ENCODE peak calls at places on chromosomes 4 and X, in four cellular contexts. Z is nucleus accumbens, M is amygdala, D is coronary artery. A is an unnamed sample.

GRCh38 chr4:54976682-54977081 is 148.7 kb downstream of the KDR start:
- DNase-seq in Z (no peak), M (no peak), D (no peak), A (no peak)

GRCh38 chr4:85793256-85793655 is 318.3 kb downstream of the ARHGAP24 start:
- DNase-seq in Z (no peak), M (no peak), D (no peak), A (no peak)

GRCh38 chr4:168893807-168894206 is 116.2 kb downstream of the CBR4 start:
- DNase-seq in Z (no peak), M (no peak), D (no peak), A (no peak)

GRCh38 chr4:88341227-88342192 is 37.1 kb upstream of the HERC6 start:
- DNase-seq in Z (no peak), M (peak; percentile 7), D (no peak), A (peak; percentile 95)

GRCh38 chr4:147683172-147683571 is 791 bp downstream of the PRMT9 start:
- DNase-seq in Z (no peak), M (peak; percentile 2), D (peak; percentile 75), A (peak; percentile 17)

GRCh38 chr4:76850010-76850441 is 47.9 kb downstream of the SOWAHB start:
- DNase-seq in Z (no peak), M (no peak), D (no peak), A (peak; percentile 98)

GRCh38 chr4:127145001-127145400 is 487.8 kb upstream of the INTU start:
- DNase-seq in Z (no peak), M (no peak), D (no peak), A (no peak)

GRCh38 chr4:92334716-92335350 is 31.1 kb downstream of the GRID2 start:
- DNase-seq in Z (no peak), M (no peak), D (no peak), A (no peak)

GRCh38 chr4:10186228-10187214 is 69.9 kb upstream of the WDR1 start:
- DNase-seq in Z (no peak), M (no peak), D (no peak), A (no peak)

GRCh38 chrX:96684339-96685204 is at the start of gene DIAPH2:
- DNase-seq in Z (peak; percentile 22), M (peak; percentile 58), D (peak; percentile 84), A (peak; percentile 78)

GRCh38 chrX:148146121-148146520 is 165.0 kb downstream of the FMR1NB start:
- DNase-seq in Z (no peak), M (no peak), D (no peak), A (no peak)

GRCh38 chr4:109993116-109993515 is 80.4 kb downstream of the EGF start:
- DNase-seq in Z (no peak), M (no peak), D (no peak), A (no peak)

GRCh38 chr4:184384810-184385557 is 89.4 kb downstream of the IRF2 start:
- DNase-seq in Z (no peak), M (no peak), D (no peak), A (no peak)

GRCh38 chr4:94419956-94420355 is 31.8 kb upstream of the PDLIM5 start:
- DNase-seq in Z (no peak), M (no peak), D (no peak), A (peak; percentile 38)

GRCh38 chr4:98754736-98755135 is 96.3 kb upstream of the TSPAN5 start:
- DNase-seq in Z (no peak), M (no peak), D (no peak), A (no peak)

GRCh38 chr4:134343661-134344060 is 142.1 kb upstream of the PABPC4L start:
- DNase-seq in Z (no peak), M (no peak), D (no peak), A (no peak)

GRCh38 chrX:69988955-69989394 is 60.8 kb downstream of the AWAT2 start:
- DNase-seq in Z (no peak), M (no peak), D (no peak), A (no peak)

GRCh38 chr4:101954351-101954750 is 163.8 kb downstream of the BANK1 start:
- DNase-seq in Z (no peak), M (no peak), D (no peak), A (no peak)

GRCh38 chr4:156838761-156839160 is 132.8 kb downstream of the PDGFC start:
- DNase-seq in Z (no peak), M (no peak), D (no peak), A (no peak)

GRCh38 chrX:69293776-69294601 is 128.7 kb upstream of the PJA1 start:
- DNase-seq in Z (no peak), M (no peak), D (no peak), A (no peak)

GRCh38 chr4:165464813-165465381 is 86.1 kb downstream of the CPE start:
- DNase-seq in Z (no peak), M (peak; percentile 13), D (no peak), A (peak; percentile 25)

GRCh38 chr4:73662709-73663546 is 42.7 kb upstream of the RASSF6 start:
- DNase-seq in Z (no peak), M (no peak), D (no peak), A (peak; percentile 47)

GRCh38 chrX:70754169-70754843 is 154.2 kb downstream of the TEX11 start:
- DNase-seq in Z (no peak), M (no peak), D (no peak), A (no peak)

GRCh38 chr4:13399257-13399656 is 84.9 kb downstream of the RAB28 start:
- DNase-seq in Z (no peak), M (no peak), D (no peak), A (no peak)

GRCh38 chrX:120316587-120317283 is 5.5 kb upstream of the TMEM255A start:
- DNase-seq in Z (no peak), M (no peak), D (no peak), A (no peak)

GRCh38 chr4:141180991-141181760 is 39.5 kb upstream of the ZNF330 start:
- DNase-seq in Z (no peak), M (no peak), D (no peak), A (no peak)